ENCODE peak calls at places on chromosomes 2 and 18, in nine cellular contexts. L, C, V, U, E, H, P, G and Z are unnamed samples.
A peak's percentile ranks its signal among the peaks of the same experiment; 100 is the strongest.

GRCh38 chr2:226671177-226671676 is 128.4 kb downstream of the IRS1 start:
- DNase-seq in L (no peak), C (no peak), V (no peak), U (no peak), E (no peak), H (no peak), P (no peak), G (no peak), Z (no peak)

GRCh38 chr2:104447831-104448434 is 406.0 kb upstream of the POU3F3 start:
- DNase-seq in L (no peak), C (no peak), V (no peak), U (no peak), E (no peak), H (no peak), P (no peak), G (no peak), Z (no peak)

GRCh38 chr2:119647440-119648169 is 31.4 kb upstream of the TMEM177 start:
- DNase-seq in L (peak; percentile 60), C (no peak), V (peak; percentile 26), U (no peak), E (no peak), H (no peak), P (no peak), G (no peak), Z (no peak)

GRCh38 chr18:23871410-23871809 is 143.1 kb upstream of the TTC39C start:
- DNase-seq in L (peak; percentile 63), C (no peak), V (no peak), U (no peak), E (peak; percentile 34), H (no peak), P (peak; percentile 63), G (no peak), Z (no peak)

GRCh38 chr18:5417342-5417741 is 121.8 kb upstream of the ZBTB14 start:
- DNase-seq in L (peak; percentile 2), C (no peak), V (no peak), U (no peak), E (no peak), H (peak; percentile 24), P (no peak), G (no peak), Z (no peak)

GRCh38 chr2:71673402-71673795 is 220.0 kb downstream of the DYSF start:
- DNase-seq in L (no peak), C (no peak), V (no peak), U (no peak), E (no peak), H (no peak), P (no peak), G (no peak), Z (no peak)

GRCh38 chr2:189022002-189022401 is 47.8 kb downstream of the COL3A1 start:
- DNase-seq in L (peak; percentile 75), C (no peak), V (no peak), U (no peak), E (no peak), H (no peak), P (no peak), G (no peak), Z (no peak)

GRCh38 chr2:227462463-227462951 is 9.4 kb upstream of the AGFG1 start:
- DNase-seq in L (peak; percentile 50), C (no peak), V (no peak), U (no peak), E (no peak), H (no peak), P (peak; percentile 74), G (no peak), Z (no peak)

GRCh38 chr2:141709756-141710155 is 421.1 kb downstream of the LRP1B start:
- DNase-seq in L (no peak), C (no peak), V (no peak), U (no peak), E (no peak), H (no peak), P (no peak), G (no peak), Z (no peak)

GRCh38 chr2:230924470-230925341 is at the start of gene GPR55:
- DNase-seq in L (no peak), C (no peak), V (no peak), U (peak; percentile 69), E (no peak), H (no peak), P (peak; percentile 90), G (peak; percentile 63), Z (peak; percentile 43)

GRCh38 chr2:222939208-222939846 is 78.5 kb downstream of the ACSL3 start:
- DNase-seq in L (peak; percentile 65), C (peak; percentile 36), V (peak; percentile 81), U (peak; percentile 84), E (peak; percentile 13), H (peak; percentile 11), P (peak; percentile 78), G (peak; percentile 14), Z (no peak)

GRCh38 chr2:26582890-26583289 is 58.3 kb downstream of the CIB4 start:
- DNase-seq in L (no peak), C (no peak), V (no peak), U (no peak), E (no peak), H (no peak), P (no peak), G (no peak), Z (no peak)